ENCODE peak calls at places on chromosomes 5 and 9, in eight cellular contexts. X, G, V, I, F, S, O and L are unnamed samples.

GRCh38 chr9:107275530-107275929 is 7.5 kb upstream of the RAD23B start:
- DNase-seq in X (no peak), G (no peak), V (no peak), I (no peak), F (no peak), S (no peak), O (no peak), L (no peak)

GRCh38 chr9:70218767-70219166 is 40.0 kb upstream of the SMC5 start:
- DNase-seq in X (no peak), G (no peak), V (no peak), I (no peak), F (no peak), S (no peak), O (peak; percentile 43), L (no peak)

GRCh38 chr9:89678394-89679005 is 73.7 kb downstream of the GADD45G start:
- DNase-seq in X (no peak), G (no peak), V (no peak), I (no peak), F (no peak), S (no peak), O (no peak), L (no peak)

GRCh38 chr9:126223798-126224531 is 102.7 kb upstream of the MVB12B start:
- DNase-seq in X (no peak), G (no peak), V (no peak), I (no peak), F (no peak), S (no peak), O (no peak), L (no peak)

GRCh38 chr9:98481676-98482075 is 226.2 kb upstream of the TBC1D2 start:
- DNase-seq in X (no peak), G (no peak), V (no peak), I (no peak), F (no peak), S (no peak), O (no peak), L (no peak)

GRCh38 chr5:56759521-56759920 is 55.8 kb upstream of the MAP3K1 start:
- DNase-seq in X (no peak), G (peak; percentile 20), V (no peak), I (no peak), F (no peak), S (no peak), O (no peak), L (no peak)

GRCh38 chr9:3337515-3337914 is 188.3 kb downstream of the RFX3 start:
- DNase-seq in X (no peak), G (no peak), V (peak; percentile 6), I (no peak), F (no peak), S (no peak), O (peak; percentile 61), L (no peak)

GRCh38 chr5:143140492-143141231 is 262.8 kb downstream of the NR3C1 start:
- DNase-seq in X (no peak), G (peak; percentile 87), V (no peak), I (no peak), F (peak; percentile 91), S (no peak), O (no peak), L (no peak)

GRCh38 chr5:80926536-80926935 is 33.6 kb upstream of the RASGRF2 start:
- DNase-seq in X (no peak), G (no peak), V (no peak), I (no peak), F (no peak), S (no peak), O (no peak), L (no peak)

GRCh38 chr9:8599937-8600336 is 800.4 kb upstream of the DMAC1 start:
- DNase-seq in X (no peak), G (no peak), V (no peak), I (no peak), F (no peak), S (no peak), O (no peak), L (no peak)

GRCh38 chr5:80874162-80874561 is 86.0 kb upstream of the RASGRF2 start:
- DNase-seq in X (peak; percentile 34), G (no peak), V (no peak), I (no peak), F (no peak), S (no peak), O (no peak), L (no peak)

GRCh38 chr5:132090107-132090506 is 16.5 kb downstream of the CSF2 start:
- DNase-seq in X (peak; percentile 8), G (no peak), V (no peak), I (no peak), F (no peak), S (peak; percentile 53), O (no peak), L (no peak)

GRCh38 chr5:177332896-177333260 is 18.6 kb downstream of the LMAN2 start:
- DNase-seq in X (no peak), G (no peak), V (no peak), I (no peak), F (no peak), S (no peak), O (no peak), L (no peak)

GRCh38 chr9:136631038-136632000 is 31.4 kb upstream of the EGFL7 start:
- DNase-seq in X (peak; percentile 70), G (peak; percentile 85), V (peak; percentile 81), I (peak; percentile 83), F (peak; percentile 44), S (peak; percentile 68), O (peak; percentile 57), L (peak; percentile 66)

GRCh38 chr5:79284852-79285251 is 48.9 kb downstream of the JMY start:
- DNase-seq in X (no peak), G (no peak), V (no peak), I (no peak), F (no peak), S (no peak), O (no peak), L (no peak)

GRCh38 chr5:179319741-179320281 is 25.4 kb downstream of the ADAMTS2 start:
- DNase-seq in X (peak; percentile 16), G (no peak), V (no peak), I (no peak), F (no peak), S (no peak), O (peak; percentile 72), L (no peak)

GRCh38 chr5:94153736-94154450 is 412.5 kb upstream of the POU5F2 start:
- DNase-seq in X (no peak), G (no peak), V (no peak), I (no peak), F (no peak), S (no peak), O (no peak), L (peak; percentile 11)

GRCh38 chr5:119243888-119244287 is 111.9 kb upstream of the TNFAIP8 start:
- DNase-seq in X (no peak), G (no peak), V (no peak), I (no peak), F (no peak), S (no peak), O (no peak), L (no peak)

GRCh38 chr5:115033861-115034260 is 135.8 kb downstream of the TRIM36 start:
- DNase-seq in X (peak; percentile 9), G (no peak), V (no peak), I (no peak), F (no peak), S (no peak), O (no peak), L (peak; percentile 6)

GRCh38 chr9:73125651-73126050 is 26.0 kb upstream of the ANXA1 start:
- DNase-seq in X (no peak), G (no peak), V (no peak), I (no peak), F (no peak), S (no peak), O (no peak), L (no peak)

GRCh38 chr9:3879731-3880493 is 354.1 kb upstream of the RFX3 start:
- DNase-seq in X (no peak), G (no peak), V (no peak), I (no peak), F (peak; percentile 79), S (no peak), O (no peak), L (no peak)

GRCh38 chr5:73797142-73797530 is 171.1 kb downstream of the ARHGEF28 start:
- DNase-seq in X (no peak), G (no peak), V (no peak), I (no peak), F (no peak), S (no peak), O (no peak), L (no peak)

GRCh38 chr9:72856985-72857631 is 95.7 kb downstream of the ALDH1A1 start:
- DNase-seq in X (peak; percentile 82), G (peak; percentile 39), V (peak; percentile 17), I (no peak), F (no peak), S (no peak), O (peak; percentile 64), L (no peak)

GRCh38 chr9:37198034-37198718 is 77.8 kb downstream of the ZCCHC7 start:
- DNase-seq in X (no peak), G (no peak), V (no peak), I (no peak), F (no peak), S (no peak), O (no peak), L (no peak)

GRCh38 chr5:11564716-11565115 is 339.5 kb downstream of the CTNND2 start:
- DNase-seq in X (peak; percentile 84), G (no peak), V (no peak), I (no peak), F (no peak), S (no peak), O (no peak), L (no peak)

GRCh38 chr9:107819772-107820171 is 330.2 kb upstream of the KLF4 start:
- DNase-seq in X (no peak), G (peak; percentile 11), V (no peak), I (no peak), F (peak; percentile 95), S (no peak), O (no peak), L (no peak)

GRCh38 chr5:81767938-81768337 is 17.0 kb upstream of the SSBP2 start:
- DNase-seq in X (no peak), G (no peak), V (no peak), I (no peak), F (no peak), S (no peak), O (no peak), L (no peak)

GRCh38 chr5:138258704-138259285 is 15.6 kb downstream of the GFRA3 start:
- DNase-seq in X (no peak), G (no peak), V (no peak), I (no peak), F (no peak), S (no peak), O (peak; percentile 6), L (no peak)

GRCh38 chr5:145446412-145446811 is 388.7 kb downstream of the PRELID2 start:
- DNase-seq in X (no peak), G (no peak), V (no peak), I (no peak), F (no peak), S (no peak), O (no peak), L (no peak)

GRCh38 chr9:129406278-129407225 is 214.3 kb downstream of the C9orf50 start:
- DNase-seq in X (no peak), G (peak; percentile 69), V (no peak), I (no peak), F (no peak), S (no peak), O (no peak), L (no peak)

GRCh38 chr9:7316458-7316795 is 483.2 kb downstream of the DMAC1 start:
- DNase-seq in X (no peak), G (no peak), V (no peak), I (no peak), F (no peak), S (no peak), O (no peak), L (no peak)

GRCh38 chr5:6633469-6634326 is 458 bp downstream of the SRD5A1 start:
- DNase-seq in X (peak; percentile 45), G (peak; percentile 32), V (peak; percentile 31), I (peak; percentile 19), F (no peak), S (peak; percentile 67), O (no peak), L (no peak)

GRCh38 chr9:124420991-124421543 is 5.8 kb upstream of the PSMB7 start:
- DNase-seq in X (peak; percentile 86), G (no peak), V (no peak), I (no peak), F (peak; percentile 88), S (no peak), O (no peak), L (no peak)

GRCh38 chr9:136662656-136663310 is at the start of gene EGFL7:
- DNase-seq in X (no peak), G (no peak), V (no peak), I (no peak), F (no peak), S (no peak), O (no peak), L (no peak)